ENCODE peak calls at places on chromosomes 5 and 9, in nine cellular contexts. E, P, B, S, W, O, C, A and Y are unnamed samples.

GRCh38 chr9:113154936-113155335 is 4.1 kb downstream of the SLC31A2 start:
- DNase-seq in W (no peak), A (no peak), O (no peak), E (no peak), C (no peak), B (no peak), S (no peak), P (no peak), Y (no peak)

GRCh38 chr5:119072496-119072895 is 1.6 kb downstream of the DMXL1 start:
- DNase-seq in O (no peak), P (no peak), A (no peak), W (no peak), C (no peak), E (no peak), B (no peak), S (no peak), Y (no peak)

GRCh38 chr9:95266649-95267048 is 50.9 kb downstream of the FANCC start:
- DNase-seq in W (no peak), S (no peak), O (peak), B (no peak), A (no peak), C (no peak), E (no peak), P (no peak), Y (no peak)

GRCh38 chr9:37029776-37030590 is 4.1 kb downstream of the PAX5 start:
- DNase-seq in E (peak), C (no peak), A (no peak), P (no peak), B (peak), W (no peak), S (no peak), O (no peak), Y (no peak)

GRCh38 chr5:121087560-121087959 is 623.5 kb downstream of the PRR16 start:
- DNase-seq in S (no peak), W (no peak), E (no peak), A (no peak), B (no peak), O (no peak), P (no peak), C (no peak), Y (no peak)

GRCh38 chr5:167726641-167727040 is 564.8 kb upstream of the WWC1 start:
- DNase-seq in S (no peak), A (no peak), E (no peak), O (no peak), W (no peak), B (no peak), C (no peak), P (no peak), Y (no peak)

GRCh38 chr9:73237140-73237539 is 85.5 kb downstream of the ANXA1 start:
- DNase-seq in A (no peak), S (no peak), E (no peak), B (no peak), C (no peak), P (no peak), O (no peak), W (no peak), Y (no peak)

GRCh38 chr9:132411091-132411508 is 1.1 kb downstream of the CFAP77 start:
- DNase-seq in O (peak), C (peak), W (peak), E (peak), A (peak), P (peak), S (no peak), B (peak), Y (no peak)

GRCh38 chr9:11275158-11275695 is 662.4 kb upstream of the PTPRD start:
- DNase-seq in O (no peak), A (no peak), C (no peak), S (no peak), W (no peak), E (no peak), P (no peak), B (no peak), Y (no peak)

GRCh38 chr5:157558681-157559080 is 16.9 kb downstream of the ADAM19 start:
- DNase-seq in B (no peak), C (no peak), E (no peak), O (no peak), P (no peak), A (no peak), W (no peak), S (no peak), Y (no peak)

GRCh38 chr5:128084228-128085167 is 932 bp downstream of the SLC12A2 start:
- DNase-seq in B (peak), P (peak), O (no peak), C (peak), S (no peak), W (peak), E (peak), A (peak), Y (no peak)

GRCh38 chr5:136811086-136811485 is 445.7 kb upstream of the TRPC7 start:
- DNase-seq in P (no peak), S (no peak), B (no peak), C (no peak), O (no peak), W (no peak), E (no peak), A (no peak), Y (no peak)

GRCh38 chr9:97518909-97519307 is 17.4 kb downstream of the TMOD1 start:
- DNase-seq in O (no peak), W (peak), C (no peak), E (peak), A (no peak), S (no peak), B (no peak), P (no peak), Y (no peak)

GRCh38 chr5:172106511-172107356 is 81.3 kb downstream of the STK10 start:
- DNase-seq in E (peak), P (peak), W (peak), C (no peak), S (peak), A (peak), O (no peak), B (peak), Y (peak)

GRCh38 chr9:26216702-26217101 is 538.5 kb upstream of the TUSC1 start:
- DNase-seq in C (no peak), A (no peak), E (no peak), W (no peak), B (no peak), S (no peak), O (no peak), P (no peak), Y (no peak)

GRCh38 chr5:176342766-176343458 is 18.7 kb downstream of the KIAA1191 start:
- DNase-seq in A (no peak), E (no peak), P (no peak), O (no peak), S (no peak), W (no peak), B (no peak), C (no peak), Y (no peak)

GRCh38 chr5:129460951-129461815 is 1.1 kb downstream of the ADAMTS19 start:
- DNase-seq in P (no peak), A (peak), S (no peak), C (peak), E (peak), B (peak), W (peak), O (no peak), Y (no peak)

GRCh38 chr5:43874772-43875171 is 271.8 kb downstream of the NNT start:
- DNase-seq in A (no peak), E (no peak), O (no peak), W (no peak), S (no peak), P (no peak), B (no peak), C (no peak), Y (no peak)

GRCh38 chr5:170312666-170313065 is 15.1 kb upstream of the LCP2 start:
- DNase-seq in O (no peak), P (no peak), S (no peak), B (no peak), A (no peak), E (no peak), C (no peak), W (no peak), Y (no peak)

GRCh38 chr9:9003184-9003583 is 1203.6 kb upstream of the DMAC1 start:
- DNase-seq in P (no peak), S (no peak), O (no peak), W (peak), E (no peak), A (no peak), B (peak), C (no peak), Y (no peak)

GRCh38 chr9:77177143-77177893 is at the start of gene VPS13A:
- DNase-seq in O (peak), E (peak), P (peak), C (peak), S (peak), B (peak), A (peak), W (peak), Y (peak)
- TF ChIP-seq CTCF in O (peak), E (peak), P (peak), C (no peak), S (no peak), B (peak), A (peak), W (no peak), Y (peak)

GRCh38 chr5:91302335-91302734 is 80.8 kb downstream of the ARRDC3 start:
- DNase-seq in C (no peak), E (no peak), S (no peak), A (no peak), W (no peak), B (peak), O (no peak), P (no peak), Y (no peak)
- TF ChIP-seq CTCF in C (no peak), E (no peak), S (no peak), A (no peak), W (no peak), B (peak), O (peak), P (no peak), Y (no peak)

GRCh38 chr5:60958712-60959111 is 13.7 kb downstream of the NDUFAF2 start:
- DNase-seq in P (no peak), C (no peak), O (no peak), E (no peak), W (no peak), B (no peak), S (no peak), A (no peak), Y (no peak)

GRCh38 chr5:60961685-60962084 is 16.7 kb downstream of the NDUFAF2 start:
- DNase-seq in B (no peak), A (no peak), W (no peak), C (no peak), S (no peak), E (no peak), P (no peak), O (no peak), Y (no peak)

GRCh38 chr5:60958088-60958487 is 13.1 kb downstream of the NDUFAF2 start:
- DNase-seq in O (no peak), A (no peak), S (no peak), B (no peak), P (no peak), E (no peak), C (no peak), W (no peak), Y (no peak)

GRCh38 chr5:60959156-60959555 is 14.2 kb downstream of the NDUFAF2 start:
- DNase-seq in E (no peak), S (no peak), P (no peak), W (no peak), A (no peak), C (no peak), B (no peak), O (no peak), Y (no peak)

GRCh38 chr5:60960591-60960990 is 15.6 kb downstream of the NDUFAF2 start:
- DNase-seq in P (no peak), B (peak), A (no peak), W (no peak), S (no peak), O (no peak), E (no peak), C (no peak), Y (no peak)
- TF ChIP-seq CTCF in P (peak), B (peak), A (peak), W (peak), S (no peak), O (peak), E (peak), C (no peak), Y (peak)

DNA sequence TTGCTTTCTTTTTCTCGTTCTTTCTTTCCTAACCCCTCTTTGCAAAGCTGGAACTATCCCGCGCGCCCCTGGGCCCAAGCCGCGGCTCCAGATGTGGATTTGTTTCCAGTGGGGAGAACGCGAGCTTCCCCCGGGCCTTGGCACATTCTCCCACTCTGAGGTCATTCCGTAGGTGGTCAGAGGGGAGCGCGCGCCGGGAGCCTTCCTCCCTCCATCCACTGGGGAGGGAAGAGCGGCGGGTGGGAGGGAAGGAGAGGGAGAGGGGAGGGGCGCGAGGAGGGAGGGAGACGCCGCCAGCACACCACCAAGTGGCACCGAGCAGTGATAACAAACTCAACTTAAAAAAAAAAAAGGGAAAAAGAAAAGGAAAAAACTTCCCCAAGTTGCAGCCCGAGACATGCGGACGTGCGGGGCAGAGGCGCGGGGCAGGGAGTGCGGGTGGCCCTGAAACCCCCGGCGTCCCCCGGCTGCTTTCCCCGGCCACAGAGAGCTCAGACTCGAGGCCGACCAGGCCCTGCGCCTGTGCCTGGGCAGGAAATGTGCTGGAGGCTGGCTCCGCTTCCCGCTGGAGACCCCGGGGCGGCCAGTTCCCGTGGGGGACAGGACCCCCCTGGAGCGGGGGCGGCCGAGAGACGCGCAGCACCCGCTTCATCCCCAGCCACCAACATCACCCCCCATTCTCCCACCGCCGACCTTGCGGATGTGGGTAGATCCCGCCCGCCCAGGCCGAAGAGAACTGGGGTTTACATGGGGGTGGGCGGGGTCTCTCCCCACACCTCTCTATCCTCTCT is 3.1 kb downstream of the IER5L start:
- DNase-seq in W (peak), A (peak), S (no peak), P (no peak), E (peak), O (no peak), B (peak), C (peak), Y (peak)
- TF ChIP-seq CTCF in W (no peak), A (peak), S (no peak), P (no peak), E (no peak), O (no peak), B (no peak), C (no peak), Y (peak)

GRCh38 chr9:85713897-85714296 is 27.9 kb downstream of the AGTPBP1 start:
- DNase-seq in A (no peak), B (no peak), W (no peak), C (no peak), E (no peak), S (no peak), O (no peak), P (no peak), Y (no peak)

GRCh38 chr9:85717220-85717619 is 24.5 kb downstream of the AGTPBP1 start:
- DNase-seq in O (no peak), C (no peak), P (no peak), W (no peak), A (no peak), E (no peak), B (no peak), S (no peak), Y (no peak)

GRCh38 chr9:85715587-85715986 is 26.2 kb downstream of the AGTPBP1 start:
- DNase-seq in O (no peak), S (no peak), P (peak), E (no peak), B (no peak), A (no peak), W (no peak), C (no peak), Y (no peak)

GRCh38 chr9:85716031-85716877 is 25.5 kb downstream of the AGTPBP1 start:
- DNase-seq in E (no peak), C (no peak), B (no peak), W (no peak), S (no peak), O (no peak), A (no peak), P (no peak), Y (no peak)
- TF ChIP-seq CTCF in E (no peak), C (no peak), B (peak), W (no peak), S (no peak), O (peak), A (peak), P (peak), Y (peak)

DNA sequence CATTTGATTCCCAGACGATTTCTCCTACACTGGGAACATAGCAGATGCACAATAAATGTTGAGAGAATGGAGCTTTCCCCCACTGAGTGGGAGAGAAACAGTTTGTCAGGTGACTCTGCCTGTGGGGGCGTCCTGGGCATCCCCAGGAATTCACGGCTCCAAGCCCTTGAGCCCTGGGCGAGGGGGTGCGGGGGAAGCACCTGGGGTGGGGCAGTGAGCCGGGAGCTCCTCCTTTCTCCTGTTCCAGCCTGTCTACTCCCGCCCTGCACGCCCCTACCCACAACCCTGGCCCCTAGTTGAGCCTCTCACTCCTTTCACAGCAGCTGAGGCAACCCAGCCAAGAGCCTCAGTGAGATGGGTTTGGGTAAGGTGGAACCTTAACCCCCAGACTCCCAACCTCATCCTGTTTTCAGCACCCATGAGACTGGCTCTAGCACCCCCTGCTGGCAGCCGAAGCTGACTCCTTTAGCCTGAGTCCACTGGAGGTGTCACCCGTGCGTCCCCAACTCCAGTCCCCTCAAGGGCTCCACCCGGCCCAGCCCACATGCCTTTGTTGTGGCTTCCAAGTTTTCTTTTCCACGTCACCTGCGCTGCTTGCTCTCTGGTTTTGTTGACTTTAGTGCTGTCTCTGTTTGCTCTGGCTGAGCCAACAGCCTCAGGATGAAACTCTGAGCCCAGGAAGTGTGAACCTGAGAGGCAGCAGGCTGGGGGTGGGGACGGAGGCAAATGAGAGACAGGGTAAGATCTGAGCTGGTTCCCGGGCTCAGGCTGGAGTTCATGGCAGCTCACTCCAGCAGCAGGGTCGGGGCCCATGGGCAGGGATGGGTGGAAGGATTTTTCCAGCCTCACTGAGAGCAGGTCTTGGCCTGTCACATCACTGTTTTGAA is 13.0 kb upstream of the AQP7 start:
- DNase-seq in A (peak), C (peak), P (peak), S (peak), E (peak), W (peak), B (peak), O (no peak), Y (no peak)
- TF ChIP-seq CTCF in A (peak), C (peak), P (peak), S (no peak), E (peak), W (peak), B (peak), O (peak), Y (peak)

DNA sequence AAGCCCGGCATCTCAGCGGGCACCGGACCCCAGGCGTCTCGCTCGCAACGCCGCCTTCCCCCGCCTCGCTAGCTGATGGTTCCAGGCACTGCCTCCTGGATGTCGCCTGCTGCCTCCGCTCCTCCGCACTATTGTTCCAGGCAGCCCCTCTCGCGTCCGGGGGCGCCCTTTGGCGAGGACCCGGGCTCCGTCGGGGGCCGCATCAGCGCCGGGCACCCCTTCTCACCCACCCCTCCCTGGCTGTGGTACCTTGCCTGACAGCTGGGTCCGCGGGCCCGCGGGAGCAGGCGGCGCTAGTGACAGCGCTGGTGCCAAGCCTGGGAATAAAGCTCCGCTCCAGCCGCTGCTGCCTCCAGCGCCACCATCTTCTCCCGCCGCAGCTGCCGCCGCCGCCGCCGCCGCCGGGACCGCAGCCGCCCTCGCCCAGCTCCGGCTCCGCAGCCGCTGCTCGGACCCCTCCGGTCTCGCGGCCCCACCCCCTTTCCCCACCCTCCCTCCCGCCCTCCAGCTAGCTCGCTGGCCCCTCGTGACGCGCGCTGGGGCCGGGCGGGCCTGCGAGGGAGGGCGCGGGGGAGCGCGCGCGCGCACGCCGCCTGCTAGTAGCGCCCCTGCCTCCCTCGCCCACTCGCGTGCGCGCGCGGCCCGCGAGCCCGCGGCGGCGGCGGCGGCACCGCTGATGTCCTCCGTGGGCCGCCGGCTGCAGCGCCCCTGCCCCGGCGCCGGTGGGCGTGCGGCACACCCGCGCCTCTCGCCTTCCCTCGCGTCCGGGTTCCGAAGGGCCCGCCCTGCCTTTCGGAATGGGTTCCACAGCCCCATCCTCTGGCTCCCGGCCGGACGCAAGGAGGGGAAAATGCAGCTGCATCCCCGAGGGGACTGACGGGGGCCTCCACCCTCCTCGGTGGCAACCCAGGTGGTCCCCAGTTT is at the start of gene APBA1:
- DNase-seq in O (no peak), B (peak), P (no peak), W (peak), C (peak), S (no peak), A (peak), E (peak), Y (no peak)
- TF ChIP-seq CTCF in O (no peak), B (peak), P (no peak), W (no peak), C (no peak), S (no peak), A (no peak), E (no peak), Y (no peak)

GRCh38 chr5:109374625-109375024 is 35.1 kb downstream of the PJA2 start:
- DNase-seq in S (no peak), E (no peak), C (no peak), O (no peak), B (no peak), A (no peak), W (no peak), P (no peak), Y (no peak)
- TF ChIP-seq CTCF in S (no peak), E (no peak), C (no peak), O (no peak), B (no peak), A (no peak), W (no peak), P (peak), Y (no peak)

DNA sequence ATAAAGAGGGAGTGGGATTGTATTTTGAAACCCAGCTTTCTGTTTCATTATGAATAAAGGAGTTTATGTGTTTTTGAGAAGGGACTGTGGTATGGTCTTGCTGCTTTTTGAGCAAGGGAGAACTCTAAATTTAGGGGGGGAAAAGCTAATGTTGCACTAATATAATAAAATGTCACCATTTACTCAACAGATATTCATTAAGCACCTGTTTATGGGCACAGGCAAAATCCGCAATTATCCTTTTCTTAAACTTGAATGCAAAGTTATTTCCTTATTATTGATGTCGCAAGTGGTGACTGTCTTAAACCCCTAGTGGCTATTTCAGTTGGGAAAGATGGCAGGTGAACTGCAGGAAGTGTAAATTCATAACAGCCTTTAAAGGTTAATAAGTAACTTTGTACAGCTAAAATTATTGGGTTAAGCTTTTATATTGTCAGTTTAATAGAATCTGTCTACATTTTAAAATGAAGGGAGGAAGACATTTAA is 1.5 kb downstream of the CDC42SE2 start:
- DNase-seq in W (peak), P (no peak), A (no peak), E (no peak), B (no peak), O (no peak), C (no peak), S (no peak), Y (no peak)
- TF ChIP-seq CTCF in W (peak), P (peak), A (peak), E (peak), B (peak), O (peak), C (no peak), S (no peak), Y (no peak)